ENCODE peak calls at places on chromosomes 7 and 10, in four cellular contexts. Y is vagina, B is HCT116, R is lung. K is an unnamed sample.

GRCh38 chr10:4498763-4499251 is 327.2 kb upstream of the AKR1E2 start:
- DNase-seq in B (no peak), R (no peak), Y (no peak), K (peak; percentile 67)

GRCh38 chr10:117681104-117681503 is 138.6 kb downstream of the EMX2 start:
- DNase-seq in B (no peak), R (no peak), Y (no peak), K (no peak)

GRCh38 chr7:112180223-112180622 is 26.0 kb downstream of the DOCK4 start:
- DNase-seq in Y (no peak), R (no peak), B (no peak), K (no peak)

GRCh38 chr10:73991846-73992245 is 6.1 kb upstream of the VCL start:
- DNase-seq in R (peak; percentile 51), Y (peak; percentile 79), B (no peak), K (no peak)

GRCh38 chr10:78327778-78328591 is 294.3 kb downstream of the RPS24 start:
- DNase-seq in Y (peak; percentile 78), R (peak; percentile 13), B (no peak), K (no peak)

GRCh38 chr7:50204576-50204975 is 99.9 kb upstream of the IKZF1 start:
- DNase-seq in B (no peak), R (no peak), Y (peak; percentile 22), K (no peak)

GRCh38 chr10:46326971-46327370 is 40.2 kb downstream of the ANTXRL start:
- DNase-seq in B (no peak), R (no peak), Y (no peak), K (no peak)

GRCh38 chr7:94888542-94888941 is 18.9 kb upstream of the PPP1R9A start:
- DNase-seq in Y (no peak), B (peak; percentile 34), R (peak; percentile 43), K (peak; percentile 40)

GRCh38 chr7:90211391-90212148 is at the start of gene STEAP2:
- DNase-seq in Y (peak; percentile 94), R (peak; percentile 81), B (peak; percentile 82), K (peak; percentile 95)

GRCh38 chr10:27948191-27948590 is 50.7 kb downstream of the ODAD2 start:
- DNase-seq in R (no peak), Y (no peak), B (no peak), K (no peak)

GRCh38 chr10:77702166-77702565 is 64.6 kb upstream of the KCNMA1 start:
- DNase-seq in R (no peak), Y (no peak), B (no peak), K (peak; percentile 49)

GRCh38 chr7:31979690-31980330 is 90.4 kb downstream of the PDE1C start:
- DNase-seq in B (no peak), R (no peak), Y (no peak), K (no peak)

GRCh38 chr7:90879924-90880323 is 283.8 kb downstream of the CDK14 start:
- DNase-seq in Y (no peak), R (no peak), B (no peak), K (no peak)

GRCh38 chr7:116697761-116698160 is 25.8 kb downstream of the MET start:
- DNase-seq in Y (no peak), B (no peak), R (no peak), K (no peak)

GRCh38 chr7:39651262-39651661 is 27.9 kb downstream of the RALA start:
- DNase-seq in Y (no peak), B (no peak), R (no peak), K (no peak)

GRCh38 chr7:10998984-10999757 is 25.5 kb downstream of the PHF14 start:
- DNase-seq in B (no peak), R (no peak), Y (no peak), K (no peak)

GRCh38 chr7:9192969-9193368 is 759.6 kb downstream of the NXPH1 start:
- DNase-seq in Y (no peak), R (no peak), B (peak; percentile 1), K (no peak)

GRCh38 chr7:148503900-148504487 is 86.6 kb upstream of the C7orf33 start:
- DNase-seq in Y (no peak), R (no peak), B (peak; percentile 24), K (peak; percentile 42)

GRCh38 chr10:45432700-45433472 is 58.9 kb downstream of the ALOX5 start:
- DNase-seq in R (no peak), B (no peak), Y (no peak), K (no peak)

GRCh38 chr7:133486-133885 is 58.9 kb upstream of the FAM20C start:
- DNase-seq in B (no peak), Y (no peak), R (no peak), K (peak; percentile 3)

GRCh38 chr7:44891372-44891771 is 6.0 kb upstream of the PURB start:
- DNase-seq in R (no peak), B (no peak), Y (no peak), K (no peak)

GRCh38 chr10:74223755-74224530 is 72.9 kb downstream of the ADK start:
- DNase-seq in Y (no peak), B (peak; percentile 89), R (no peak), K (no peak)

K was measured in hepatocyte.